ENCODE peak calls at places on chromosomes 4 and X, in six cellular contexts. N, M, Q, H, J and T are unnamed samples.

GRCh38 chrX:107199491-107199890 is 6.7 kb downstream of the NUP62CL start:
- DNase-seq in J (no peak), M (no peak), Q (no peak), N (no peak), H (no peak), T (no peak)

GRCh38 chr4:97142893-97143292 is 1000.4 kb downstream of the STPG2 start:
- DNase-seq in H (no peak), Q (no peak), J (no peak), M (no peak), N (no peak), T (no peak)

GRCh38 chr4:78806943-78807458 is 30.9 kb downstream of the BMP2K start:
- DNase-seq in Q (no peak), J (no peak), N (no peak), M (no peak), H (no peak), T (no peak)

GRCh38 chr4:13970349-13970748 is 342.8 kb upstream of the BOD1L1 start:
- DNase-seq in H (no peak), Q (no peak), M (no peak), N (no peak), J (no peak), T (no peak)

GRCh38 chr4:185213829-185214228 is 4.4 kb downstream of the SNX25 start:
- DNase-seq in N (no peak), Q (no peak), J (peak), M (no peak), H (no peak), T (no peak)

GRCh38 chr4:54657556-54658313 is at the start of gene KIT:
- DNase-seq in H (no peak), N (peak), Q (peak), J (no peak), M (peak), T (no peak)

GRCh38 chr4:1249731-1250526 is 999 bp upstream of the CTBP1 start:
- DNase-seq in M (peak), J (no peak), H (no peak), Q (no peak), N (peak), T (peak)

GRCh38 chrX:33106737-33107136 is 104.6 kb downstream of the DMD start:
- DNase-seq in Q (no peak), H (no peak), N (no peak), M (no peak), J (no peak), T (no peak)

GRCh38 chr4:78464265-78464664 is 87.3 kb upstream of the ANXA3 start:
- DNase-seq in Q (no peak), M (no peak), N (no peak), H (no peak), J (no peak), T (no peak)

GRCh38 chrX:9447906-9448305 is 17.0 kb upstream of the TBL1X start:
- DNase-seq in N (no peak), H (no peak), M (no peak), Q (no peak), J (no peak), T (no peak)

GRCh38 chr4:125780159-125780558 is 465.4 kb downstream of the FAT4 start:
- DNase-seq in Q (no peak), J (no peak), H (no peak), N (no peak), M (no peak), T (no peak)

GRCh38 chrX:154036513-154036912 is 16.8 kb upstream of the IRAK1 start:
- DNase-seq in M (no peak), H (no peak), J (no peak), Q (peak), N (no peak), T (no peak)

GRCh38 chr4:135508006-135508714 is 1306.6 kb upstream of the PABPC4L start:
- DNase-seq in M (no peak), H (peak), J (no peak), N (no peak), Q (no peak), T (no peak)

GRCh38 chr4:181968371-181968770 is 274.8 kb upstream of the TENM3 start:
- DNase-seq in J (no peak), Q (no peak), M (no peak), N (no peak), H (no peak), T (no peak)

GRCh38 chr4:57147335-57148060 is 37.3 kb upstream of the IGFBP7 start:
- DNase-seq in J (no peak), H (no peak), N (no peak), Q (no peak), M (no peak), T (no peak)

GRCh38 chr4:175536852-175537453 is 275.1 kb downstream of the GPM6A start:
- DNase-seq in N (peak), J (peak), M (peak), H (peak), Q (peak), T (peak)

GRCh38 chr4:147955827-147956565 is 224.1 kb downstream of the ARHGAP10 start:
- DNase-seq in N (no peak), H (no peak), M (no peak), J (no peak), Q (no peak), T (no peak)

GRCh38 chr4:128068927-128069326 is 7.8 kb downstream of the LARP1B start:
- DNase-seq in N (peak), Q (no peak), M (peak), J (no peak), H (peak), T (peak)

GRCh38 chr4:23934915-23935314 is 45.1 kb upstream of the PPARGC1A start:
- DNase-seq in N (no peak), Q (no peak), J (no peak), H (no peak), M (no peak), T (no peak)

GRCh38 chrX:17610788-17611187 is 126.5 kb upstream of the SCML1 start:
- DNase-seq in N (no peak), M (no peak), J (no peak), Q (no peak), H (no peak), T (no peak)

GRCh38 chrX:139530550-139530949 is at the start of gene F9:
- DNase-seq in H (no peak), Q (no peak), J (no peak), N (no peak), M (no peak), T (no peak)

GRCh38 chr4:4271912-4272311 is 18.0 kb downstream of the LYAR start:
- DNase-seq in H (peak), Q (no peak), N (peak), M (peak), J (no peak), T (no peak)

GRCh38 chr4:96736352-96736889 is 896.5 kb downstream of the PDHA2 start:
- DNase-seq in J (no peak), H (peak), Q (peak), M (no peak), N (no peak), T (no peak)

GRCh38 chr4:1948232-1948631 is 60.5 kb downstream of the NELFA start:
- DNase-seq in H (no peak), N (no peak), M (no peak), J (no peak), Q (no peak), T (no peak)

GRCh38 chr4:48341776-48342558 is 638 bp downstream of the SLAIN2 start:
- DNase-seq in N (peak), Q (no peak), J (no peak), M (peak), H (no peak), T (no peak)

GRCh38 chr4:139738846-139739613 is 73.4 kb downstream of the MGST2 start:
- DNase-seq in M (no peak), J (no peak), Q (no peak), H (no peak), N (no peak), T (peak)

GRCh38 chrX:24672701-24673190 is 21.0 kb upstream of the POLA1 start:
- DNase-seq in N (no peak), Q (no peak), M (no peak), H (no peak), J (no peak), T (peak)

GRCh38 chrX:24662344-24662743 is 15.2 kb upstream of the PCYT1B start:
- DNase-seq in M (no peak), N (no peak), H (no peak), J (no peak), Q (no peak), T (peak)

GRCh38 chrX:24673424-24673823 is 20.3 kb upstream of the POLA1 start:
- DNase-seq in N (no peak), M (no peak), H (no peak), Q (no peak), J (no peak), T (no peak)

GRCh38 chrX:24668111-24668510 is 21.0 kb upstream of the PCYT1B start:
- DNase-seq in H (no peak), M (peak), N (no peak), J (no peak), Q (no peak), T (no peak)
- TF ChIP-seq CHD2 in H (no peak), M (no peak), N (no peak), J (no peak), Q (no peak), T (no peak)

GRCh38 chr4:59374416-59374815 is 1825.7 kb upstream of the ADGRL3 start:
- DNase-seq in M (no peak), N (no peak), H (no peak), Q (no peak), J (no peak), T (peak)
- TF ChIP-seq CHD2 in M (no peak), N (no peak), H (no peak), Q (no peak), J (no peak), T (no peak)

GRCh38 chr4:72886602-72887001 is 182.9 kb downstream of the COX18 start:
- DNase-seq in N (peak), H (no peak), Q (no peak), J (no peak), M (peak), T (no peak)
- TF ChIP-seq CHD2 in N (no peak), H (no peak), Q (no peak), J (no peak), M (no peak), T (no peak)

GRCh38 chrX:1417921-1418875 is 26.3 kb upstream of the SLC25A6 start:
- DNase-seq in J (no peak), N (no peak), Q (no peak), M (no peak), H (no peak), T (no peak)

GRCh38 chrX:1411331-1411730 is 19.4 kb upstream of the SLC25A6 start:
- DNase-seq in H (no peak), Q (no peak), N (no peak), M (no peak), J (no peak), T (no peak)

GRCh38 chrX:1416327-1416784 is 24.4 kb upstream of the SLC25A6 start:
- DNase-seq in N (no peak), M (no peak), H (no peak), J (no peak), Q (no peak), T (no peak)

GRCh38 chrX:1416965-1417760 is 25.2 kb upstream of the SLC25A6 start:
- DNase-seq in M (no peak), Q (no peak), N (no peak), J (no peak), H (no peak), T (no peak)

DNA sequence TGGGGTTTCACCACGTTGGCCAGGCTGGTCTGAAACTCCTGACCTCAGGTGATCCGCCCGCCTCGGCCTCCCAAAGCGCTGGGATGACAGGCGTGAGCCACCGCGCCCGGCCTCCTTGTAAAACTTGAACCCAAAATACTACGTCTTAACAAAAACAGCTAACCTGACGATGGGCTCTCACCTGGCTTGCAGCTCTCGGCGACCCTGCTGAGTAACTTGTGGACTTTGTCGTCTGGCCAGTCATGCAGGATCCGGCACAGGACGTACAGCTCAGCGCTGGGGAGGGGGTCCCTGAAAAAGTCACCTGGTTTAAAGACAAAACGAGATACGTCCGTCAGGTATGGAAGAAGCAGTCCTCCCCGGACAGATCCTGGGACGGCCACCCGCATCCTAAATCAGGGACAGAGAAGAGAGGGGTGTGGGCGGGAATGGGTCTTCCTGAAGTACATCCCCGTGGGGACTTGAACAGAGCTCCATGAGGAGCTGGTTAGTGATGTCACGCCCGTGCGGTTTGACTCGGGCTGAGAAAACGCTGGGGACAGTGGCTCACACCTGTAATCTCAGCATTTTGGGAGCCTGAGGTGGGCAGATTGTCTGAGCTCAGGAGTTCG is 20.7 kb upstream of the SLC25A6 start:
- DNase-seq in H (no peak), J (no peak), M (no peak), N (no peak), Q (no peak), T (no peak)
- TF ChIP-seq CHD2 in H (no peak), J (no peak), M (no peak), N (no peak), Q (no peak), T (no peak)

DNA sequence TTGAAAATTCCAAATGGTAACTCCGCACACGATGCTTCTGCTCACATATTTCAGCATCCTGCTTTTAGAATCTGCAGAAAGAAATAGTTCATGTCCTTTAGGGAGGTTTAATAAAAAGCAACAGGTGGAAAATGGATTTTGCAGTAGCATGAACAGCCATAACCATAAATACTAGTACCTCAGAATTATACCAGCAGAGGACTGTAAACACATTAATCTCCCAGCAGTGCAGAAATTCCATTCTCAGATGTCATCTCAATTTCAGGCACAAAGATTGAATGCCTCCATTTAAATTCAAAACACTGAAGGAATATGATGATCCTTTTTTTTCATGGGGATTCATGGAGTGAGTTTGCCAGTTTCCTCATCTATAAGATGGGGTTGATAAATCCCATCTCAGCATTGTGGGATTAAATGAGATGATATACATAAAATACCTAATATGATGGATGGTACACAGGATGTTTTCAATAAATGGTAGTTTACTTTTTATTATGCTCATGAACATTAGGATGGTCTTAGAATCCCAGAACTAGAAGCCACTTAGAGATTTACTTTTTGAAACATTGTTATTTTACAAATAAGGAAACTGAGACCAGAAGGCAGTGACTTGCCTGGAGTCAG is 578 bp upstream of the LIMCH1 start:
- DNase-seq in Q (no peak), J (no peak), N (no peak), H (no peak), M (no peak), T (no peak)
- TF ChIP-seq CHD2 in Q (no peak), J (no peak), N (no peak), H (no peak), M (no peak), T (no peak)

GRCh38 chr4:9954468-9954867 is 66.8 kb downstream of the SLC2A9 start:
- DNase-seq in M (no peak), J (no peak), Q (no peak), N (no peak), H (no peak), T (no peak)
- TF ChIP-seq CHD2 in M (no peak), J (no peak), Q (no peak), N (no peak), H (no peak), T (no peak)

GRCh38 chr4:6500481-6501135 is 28.2 kb upstream of the PPP2R2C start:
- DNase-seq in N (no peak), H (no peak), Q (no peak), M (no peak), J (no peak), T (no peak)

GRCh38 chr4:6499241-6499605 is 26.8 kb upstream of the PPP2R2C start:
- DNase-seq in J (no peak), M (no peak), Q (no peak), H (no peak), N (no peak), T (no peak)

GRCh38 chr4:6501171-6501570 is 28.8 kb upstream of the PPP2R2C start:
- DNase-seq in N (no peak), H (no peak), Q (no peak), J (no peak), M (peak), T (no peak)

GRCh38 chr4:6497796-6498195 is 25.4 kb upstream of the PPP2R2C start:
- DNase-seq in J (no peak), H (no peak), N (no peak), Q (no peak), M (no peak), T (no peak)

GRCh38 chr4:6498511-6499240 is 26.3 kb upstream of the PPP2R2C start:
- DNase-seq in N (no peak), J (no peak), M (no peak), H (no peak), Q (no peak), T (no peak)
- TF ChIP-seq CHD2 in N (no peak), J (no peak), M (no peak), H (no peak), Q (no peak), T (no peak)